ENCODE peak calls at places on chromosomes 2 and 18, in five cellular contexts. Q is prostate gland, U is gastrocnemius medialis, V is heart left ventricle, I is GM06990. O is an unnamed sample. For H3K27me3, the result is how much of the 10 kb centered on the place peaks cover.

GRCh38 chr18:33577688-33578370 is at the start of gene ASXL3:
- DNase-seq in Q (peak), U (no peak), V (peak), I (no peak), O (peak)

GRCh38 chr18:30889582-30890301 is 152.8 kb downstream of the DSC3 start:
- DNase-seq in Q (no peak), U (no peak), V (no peak), I (no peak), O (no peak)

GRCh38 chr2:117087565-117088291 is 726.8 kb upstream of the DDX18 start:
- DNase-seq in Q (no peak), U (no peak), V (no peak), I (no peak), O (no peak)

GRCh38 chr2:33377048-33377447 is 99.4 kb upstream of the RASGRP3 start:
- DNase-seq in Q (no peak), U (peak), V (no peak), I (no peak), O (no peak)

GRCh38 chr2:231464576-231465540 is 574 bp upstream of the NCL start:
- DNase-seq in Q (peak), U (peak), V (peak), I (no peak), O (peak)

GRCh38 chr18:48039769-48040215 is 109.3 kb upstream of the SMAD2 start:
- DNase-seq in Q (no peak), U (no peak), V (no peak), I (no peak), O (no peak)

GRCh38 chr18:13809025-13809384 is 14.9 kb upstream of the MC5R start:
- DNase-seq in Q (no peak), U (no peak), V (no peak), I (no peak), O (peak)

GRCh38 chr18:40004246-40004645 is 1950.8 kb upstream of the PIK3C3 start:
- DNase-seq in Q (no peak), U (no peak), V (no peak), I (no peak), O (no peak)

GRCh38 chr2:188746727-188747126 is 227.4 kb upstream of the COL3A1 start:
- DNase-seq in Q (no peak), U (no peak), V (no peak), I (no peak), O (no peak)

GRCh38 chr2:25119263-25119662 is 49.1 kb downstream of the POMC start:
- DNase-seq in Q (no peak), U (no peak), V (no peak), I (no peak), O (no peak)

GRCh38 chr2:235765181-235765820 is 271.5 kb downstream of the AGAP1 start:
- DNase-seq in Q (no peak), U (no peak), V (no peak), I (no peak), O (no peak)

GRCh38 chr2:189763908-189764661 is 1.5 kb upstream of the OSGEPL1 start:
- DNase-seq in Q (no peak), U (no peak), V (no peak), I (no peak), O (no peak)

GRCh38 chr18:57585846-57586242 is 658 bp downstream of the FECH start:
- DNase-seq in Q (no peak), U (no peak), V (no peak), I (no peak), O (no peak)

GRCh38 chr2:242060212-242060835 is 190.8 kb downstream of the RTP5 start:
- DNase-seq in Q (no peak), U (no peak), V (no peak), I (no peak), O (no peak)

GRCh38 chr2:197908940-197909339 is 104.5 kb downstream of the PLCL1 start:
- DNase-seq in Q (no peak), U (no peak), V (no peak), I (no peak), O (no peak)

GRCh38 chr18:1049173-1049572 is 144.5 kb downstream of the ADCYAP1 start:
- DNase-seq in Q (no peak), U (no peak), V (no peak), I (no peak), O (no peak)

GRCh38 chr2:105442721-105443120 is 43.9 kb upstream of the FHL2 start:
- DNase-seq in Q (no peak), U (no peak), V (no peak), I (no peak), O (no peak)

GRCh38 chr2:113978524-113979171 is 88.8 kb downstream of the ACTR3 start:
- DNase-seq in Q (no peak), U (no peak), V (no peak), I (no peak), O (peak)

GRCh38 chr2:218658671-218659257 is 659 bp downstream of the ZNF142 start:
- DNase-seq in Q (peak), U (no peak), V (no peak), I (peak), O (no peak)

GRCh38 chr2:201806442-201806841 is at the start of gene CDK15:
- DNase-seq in Q (no peak), U (no peak), V (no peak), I (no peak), O (no peak)

GRCh38 chr2:20744366-20745335 is 77.7 kb downstream of the GDF7 start:
- DNase-seq in Q (no peak), U (no peak), V (no peak), I (peak), O (no peak)

GRCh38 chr2:96154506-96155380 is 9.5 kb upstream of the DUSP2 start:
- DNase-seq in Q (no peak), U (no peak), V (peak), I (no peak), O (no peak)

GRCh38 chr2:217688494-217688893 is 314.3 kb downstream of the TNS1 start:
- DNase-seq in Q (no peak), U (no peak), V (no peak), I (no peak), O (no peak)

GRCh38 chr2:233000886-233001750 is 11.9 kb downstream of the NGEF start:
- DNase-seq in Q (no peak), U (no peak), V (no peak), I (no peak), O (no peak)

GRCh38 chr2:149200109-149200520 is 130.3 kb upstream of the LYPD6 start:
- DNase-seq in Q (no peak), U (no peak), V (no peak), I (no peak), O (peak)

GRCh38 chr2:20357588-20358394 is 7.1 kb upstream of the PUM2 start:
- DNase-seq in Q (no peak), U (no peak), V (no peak), I (no peak), O (no peak)

GRCh38 chr2:177264209-177264538 is 353 bp downstream of the NFE2L2 start:
- DNase-seq in Q (no peak), U (no peak), V (no peak), I (no peak), O (peak)

GRCh38 chr2:68216454-68217310 is 35.6 kb downstream of the PPP3R1 start:
- DNase-seq in Q (peak), U (no peak), V (no peak), I (no peak), O (no peak)

GRCh38 chr2:5942204-5942603 is 250.0 kb downstream of the SOX11 start:
- DNase-seq in Q (no peak), U (no peak), V (no peak), I (no peak), O (no peak)

GRCh38 chr2:119472749-119473148 is 41.1 kb downstream of the TMEM37 start:
- DNase-seq in Q (no peak), U (no peak), V (no peak), I (no peak), O (no peak)

GRCh38 chr2:9063023-9063606 is 59.6 kb upstream of the MBOAT2 start:
- DNase-seq in Q (no peak), U (no peak), V (no peak), I (no peak), O (no peak)

GRCh38 chr2:38653715-38654494 is 12.0 kb upstream of the GALM start:
- DNase-seq in Q (no peak), U (no peak), V (no peak), I (no peak), O (no peak)

GRCh38 chr2:37800176-37800835 is 124.8 kb upstream of the RMDN2 start:
- DNase-seq in Q (no peak), U (no peak), V (no peak), I (no peak), O (no peak)

GRCh38 chr18:22091341-22091740 is 78.0 kb upstream of the GATA6 start:
- DNase-seq in Q (no peak), U (no peak), V (no peak), I (no peak), O (no peak)
- H3K27me3 ChIP-seq in Q (under half), U (under half), V (under half), I (under half), O (under half)

GRCh38 chr2:60527762-60528161 is 25.7 kb downstream of the BCL11A start:
- DNase-seq in Q (no peak), U (no peak), V (no peak), I (no peak), O (no peak)

GRCh38 chr2:60526623-60527022 is 26.8 kb downstream of the BCL11A start:
- DNase-seq in Q (no peak), U (no peak), V (no peak), I (no peak), O (no peak)

GRCh38 chr2:60528366-60528765 is 25.1 kb downstream of the BCL11A start:
- DNase-seq in Q (no peak), U (no peak), V (no peak), I (no peak), O (no peak)

GRCh38 chr2:60523987-60524386 is 29.5 kb downstream of the BCL11A start:
- DNase-seq in Q (no peak), U (no peak), V (no peak), I (no peak), O (no peak)

GRCh38 chr2:60525859-60526258 is 27.6 kb downstream of the BCL11A start:
- DNase-seq in Q (no peak), U (no peak), V (no peak), I (no peak), O (no peak)
- H3K27me3 ChIP-seq in Q (under half), U (under half), V (under half), I (under half), O (under half)

GRCh38 chr2:176112375-176113302 is 3.9 kb upstream of the HOXD10 start:
- DNase-seq in Q (no peak), U (no peak), V (no peak), I (no peak), O (no peak)
- H3K27me3 ChIP-seq in Q (under half), U (half or more), V (half or more), I (under half), O (half or more)

GRCh38 chr2:75608684-75609333 is 37.8 kb upstream of the MRPL19 start:
- DNase-seq in Q (peak), U (peak), V (peak), I (peak), O (peak)
- H3K27me3 ChIP-seq in Q (under half), U (under half), V (under half), I (under half), O (under half)

O was measured in body of pancreas.